ENCODE peak calls at places on chromosomes 6 and 20, in eight cellular contexts. K, O, W, X, Z, L, J and T are unnamed samples.

GRCh38 chr20:63044204-63044600 is 37.4 kb upstream of the BHLHE23 start:
- DNase-seq in J (no peak), L (no peak), W (no peak), K (no peak), X (no peak), O (no peak), Z (no peak), T (no peak)

GRCh38 chr20:47665221-47665991 is 119.9 kb downstream of the SULF2 start:
- DNase-seq in K (no peak), X (no peak), W (no peak), O (no peak), J (no peak), L (no peak), Z (peak), T (no peak)

GRCh38 chr6:26363882-26364825 is 844 bp upstream of the BTN3A2 start:
- DNase-seq in J (peak), O (no peak), L (no peak), Z (peak), K (no peak), W (no peak), X (no peak), T (no peak)

GRCh38 chr6:134630468-134631180 is 312.7 kb upstream of the SGK1 start:
- DNase-seq in Z (no peak), K (peak), O (no peak), W (no peak), L (no peak), X (peak), J (no peak), T (no peak)

GRCh38 chr6:80527552-80528052 is 421.1 kb downstream of the BCKDHB start:
- DNase-seq in O (no peak), J (no peak), L (no peak), X (no peak), K (no peak), Z (peak), W (no peak), T (no peak)

GRCh38 chr6:34146801-34147592 is 1.1 kb upstream of the GRM4 start:
- DNase-seq in W (no peak), K (no peak), Z (no peak), X (no peak), O (no peak), L (no peak), J (peak), T (no peak)

GRCh38 chr20:2799688-2800589 is 488 bp downstream of the CPXM1 start:
- DNase-seq in J (peak), Z (no peak), K (no peak), X (peak), O (no peak), L (no peak), W (no peak), T (peak)

GRCh38 chr6:71851214-71851613 is 35.1 kb upstream of the RIMS1 start:
- DNase-seq in W (no peak), O (no peak), Z (no peak), L (no peak), K (no peak), J (no peak), X (no peak), T (no peak)

GRCh38 chr20:63178445-63178818 is 37.5 kb downstream of the YTHDF1 start:
- DNase-seq in X (no peak), Z (no peak), L (no peak), K (no peak), O (no peak), W (no peak), J (no peak), T (no peak)

GRCh38 chr6:82072771-82073170 is 174.8 kb downstream of the IBTK start:
- DNase-seq in L (no peak), W (no peak), O (no peak), K (no peak), J (peak), X (no peak), Z (no peak), T (no peak)

GRCh38 chr6:87473419-87473903 is 687 bp downstream of the SLC35A1 start:
- DNase-seq in Z (peak), W (no peak), L (no peak), J (peak), K (peak), O (no peak), X (no peak), T (peak)

GRCh38 chr20:2338702-2339101 is 42.0 kb upstream of the TGM6 start:
- DNase-seq in L (no peak), J (no peak), K (no peak), Z (no peak), W (no peak), X (no peak), O (no peak), T (no peak)

GRCh38 chr20:15930324-15931305 is 642.6 kb downstream of the KIF16B start:
- DNase-seq in Z (peak), W (no peak), L (no peak), J (peak), O (no peak), X (no peak), K (peak), T (no peak)
- TF ChIP-seq CTCF in Z (peak), W (peak), L (no peak), J (peak), O (peak), X (no peak), K (no peak), T (peak)

DNA sequence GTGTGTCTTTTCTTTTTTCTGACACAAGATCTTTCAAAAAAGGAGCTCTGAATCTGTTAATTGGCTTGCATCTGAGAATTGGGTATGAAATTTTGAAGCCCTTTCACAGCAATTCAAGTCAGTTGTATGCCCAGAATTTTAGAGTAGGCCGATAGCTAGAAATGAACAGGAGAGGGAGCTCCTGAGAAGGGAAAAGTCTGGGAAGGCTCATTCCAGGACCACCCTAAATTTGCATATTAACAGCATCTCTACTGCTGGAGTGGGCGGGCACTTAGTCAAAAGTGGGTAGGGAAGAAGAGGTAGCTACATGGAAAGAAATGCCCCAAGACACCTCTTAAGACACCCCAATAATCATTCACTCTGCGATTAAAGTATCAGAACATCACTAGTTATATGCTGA is 928.3 kb downstream of the TBC1D32 start:
- DNase-seq in J (no peak), L (no peak), K (no peak), X (no peak), Z (no peak), W (no peak), O (no peak), T (no peak)
- TF ChIP-seq CTCF in J (peak), L (no peak), K (no peak), X (no peak), Z (no peak), W (no peak), O (no peak), T (no peak)

DNA sequence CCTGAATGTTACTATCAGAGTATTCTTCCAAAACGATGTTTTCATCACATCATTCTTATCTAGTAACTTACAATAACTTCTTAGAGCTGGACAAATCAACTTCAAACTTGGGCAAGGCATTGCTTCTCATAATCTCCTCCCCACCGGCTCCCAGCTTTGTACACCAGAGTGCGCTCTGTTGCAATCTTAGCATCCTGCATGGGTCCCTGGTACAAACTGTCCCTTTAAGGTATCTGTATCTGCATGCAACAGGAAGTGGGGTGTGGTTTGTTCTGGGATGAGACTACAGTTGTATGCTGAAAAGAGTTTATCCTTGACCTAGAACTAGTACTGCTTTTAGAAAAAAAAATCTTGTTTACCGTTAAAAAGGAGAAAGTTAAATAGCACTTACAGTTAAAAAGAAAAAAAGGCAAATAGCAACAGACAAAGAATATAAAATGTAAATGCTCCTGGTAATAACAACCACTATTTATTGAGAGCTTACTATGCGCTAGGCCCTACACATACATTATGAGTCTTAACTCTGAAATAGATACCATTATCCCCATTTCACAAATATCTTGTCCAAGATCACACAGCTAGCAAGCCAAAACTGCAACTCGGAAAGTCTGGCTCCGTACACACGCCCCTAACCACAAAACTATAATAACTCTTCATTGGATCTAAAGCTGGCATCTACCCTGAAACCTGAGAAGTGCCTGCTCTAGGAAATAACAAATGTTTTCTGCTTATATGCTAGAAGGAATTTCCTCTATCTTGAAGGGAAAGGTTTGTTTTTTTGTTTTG is 9.8 kb upstream of the HECA start:
- DNase-seq in Z (peak), X (peak), L (no peak), J (peak), W (peak), K (peak), O (peak), T (no peak)
- TF ChIP-seq CTCF in Z (peak), X (peak), L (no peak), J (peak), W (peak), K (no peak), O (peak), T (peak)

GRCh38 chr6:75526502-75527127 is 33.0 kb upstream of the FILIP1 start:
- DNase-seq in O (no peak), W (no peak), L (no peak), J (peak), K (peak), X (peak), Z (peak), T (no peak)
- TF ChIP-seq CTCF in O (peak), W (peak), L (no peak), J (peak), K (peak), X (peak), Z (peak), T (peak)

GRCh38 chr6:4133941-4134838 is 1.2 kb downstream of the ECI2 start:
- DNase-seq in L (no peak), J (peak), W (no peak), O (peak), Z (peak), K (peak), X (no peak), T (no peak)

GRCh38 chr6:4135665-4136353 is 434 bp upstream of the ECI2 start:
- DNase-seq in X (peak), Z (peak), J (peak), K (peak), L (peak), O (peak), W (peak), T (peak)

GRCh38 chr6:4139272-4139671 is 3.9 kb upstream of the ECI2 start:
- DNase-seq in O (no peak), L (no peak), X (no peak), W (no peak), J (peak), K (no peak), Z (no peak), T (no peak)

GRCh38 chr6:4136354-4136831 is 1.0 kb upstream of the ECI2 start:
- DNase-seq in X (no peak), J (no peak), Z (no peak), W (no peak), K (no peak), L (no peak), O (no peak), T (no peak)

DNA sequence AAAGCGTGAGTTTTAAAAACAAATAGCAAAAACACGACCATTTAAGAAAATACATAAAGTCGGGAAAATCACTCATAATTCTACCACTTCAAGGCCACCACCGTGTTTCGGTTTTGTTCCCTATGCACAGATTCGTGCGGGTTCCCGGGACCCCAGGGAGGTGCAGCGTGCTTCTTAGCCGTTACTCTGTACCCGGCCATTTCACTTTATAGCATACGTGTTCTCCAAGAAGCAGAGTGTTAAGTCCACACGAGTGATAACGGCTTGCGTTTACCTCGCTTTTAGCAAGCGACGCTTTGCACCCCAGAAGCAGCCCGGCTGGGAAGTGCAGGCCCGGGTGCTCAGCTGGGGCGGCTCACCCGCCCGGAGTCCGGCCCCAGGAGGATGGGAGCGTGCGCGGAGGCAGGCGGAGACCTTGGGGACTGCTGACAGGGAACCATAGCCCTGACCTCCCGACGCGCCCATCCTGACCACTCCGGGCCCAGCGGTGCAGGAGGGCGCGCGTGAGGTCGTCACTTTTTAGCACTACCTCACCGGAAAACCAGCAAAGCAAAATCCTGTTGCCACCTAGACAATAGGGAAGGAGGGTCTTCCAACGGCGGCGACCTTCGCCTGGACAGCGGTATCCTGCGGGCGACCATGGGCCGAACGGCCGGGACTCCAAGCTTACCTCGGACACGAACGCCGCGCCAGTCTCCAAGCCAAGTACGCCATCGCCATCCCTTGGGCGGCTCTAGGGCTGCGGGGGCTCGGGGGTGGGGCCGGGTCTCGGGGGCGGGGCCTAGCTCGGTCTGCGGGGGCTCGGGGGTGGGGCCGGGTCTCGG is at the start of gene ECI2:
- DNase-seq in X (peak), W (peak), Z (peak), L (peak), K (no peak), O (peak), J (no peak), T (peak)
- TF ChIP-seq CTCF in X (no peak), W (no peak), Z (no peak), L (no peak), K (no peak), O (no peak), J (no peak), T (no peak)

DNA sequence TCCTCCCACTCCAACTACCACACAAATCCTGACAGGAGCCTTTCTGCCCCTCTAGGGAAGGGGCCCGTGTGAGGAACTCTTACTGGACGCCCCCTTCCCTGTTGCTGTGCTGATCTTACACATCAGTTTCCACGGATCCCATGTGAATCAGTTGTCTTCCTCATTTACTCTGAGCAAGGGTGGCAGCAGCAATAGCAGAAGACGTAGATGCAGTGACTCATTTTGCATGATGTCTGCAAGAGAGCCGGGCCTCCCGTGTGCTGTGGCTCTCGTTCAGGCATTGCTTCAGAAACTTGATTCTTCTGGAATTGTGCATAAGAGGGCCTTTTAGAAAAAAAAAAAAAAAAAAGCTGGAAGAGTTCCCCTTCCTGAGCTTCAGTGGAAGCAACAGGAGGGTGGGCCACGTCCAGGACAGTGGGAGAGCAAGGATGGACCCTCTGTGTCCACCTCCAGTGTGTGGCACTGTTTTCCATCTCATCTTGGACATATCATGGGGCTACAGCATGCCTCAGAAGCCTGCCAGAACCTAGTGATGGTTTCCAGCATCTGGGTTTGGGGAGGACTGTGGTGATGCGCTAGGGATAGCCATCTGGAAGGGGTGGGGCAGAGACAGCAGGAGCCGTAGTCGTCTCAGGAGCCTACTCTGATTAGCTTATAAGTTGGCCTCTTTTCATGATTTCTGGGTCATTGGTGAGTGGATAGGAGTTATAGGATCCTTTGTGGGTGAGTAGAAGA is 62.1 kb downstream of the FOXO3 start:
- DNase-seq in O (peak), W (no peak), L (no peak), J (peak), X (peak), Z (peak), K (no peak), T (no peak)
- TF ChIP-seq CTCF in O (no peak), W (no peak), L (no peak), J (peak), X (no peak), Z (no peak), K (no peak), T (no peak)

DNA sequence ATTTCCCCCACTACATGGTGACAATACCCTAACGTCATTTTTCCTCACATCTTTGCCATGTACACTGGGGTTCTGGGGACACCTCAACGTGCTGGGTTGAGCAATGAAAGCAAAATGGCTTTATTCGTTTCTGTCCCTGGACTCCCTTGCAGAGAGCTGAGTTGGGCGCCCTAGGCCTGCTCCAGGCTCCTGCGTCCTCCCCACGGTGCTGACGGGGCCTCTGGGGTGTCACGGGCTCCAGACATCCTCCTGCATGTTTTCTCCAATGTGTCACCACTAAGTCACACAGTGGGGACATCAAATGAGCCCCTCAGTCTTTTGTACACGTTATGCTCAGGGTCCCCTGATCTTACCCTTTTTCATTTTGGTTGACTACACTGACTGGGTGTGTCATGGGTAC is 99.8 kb downstream of the TTLL2 start:
- DNase-seq in W (no peak), J (no peak), Z (no peak), O (no peak), L (no peak), X (no peak), K (no peak), T (no peak)
- TF ChIP-seq CTCF in W (no peak), J (no peak), Z (no peak), O (no peak), L (no peak), X (no peak), K (no peak), T (no peak)

GRCh38 chr6:132961610-132962009 is 147.2 kb downstream of the RPS12 start:
- DNase-seq in Z (no peak), W (no peak), J (no peak), O (no peak), X (no peak), L (no peak), K (no peak), T (no peak)
- TF ChIP-seq CTCF in Z (no peak), W (peak), J (peak), O (no peak), X (peak), L (no peak), K (no peak), T (no peak)

GRCh38 chr6:3068329-3069223 is at the start of gene RIPK1:
- DNase-seq in L (peak), X (peak), O (peak), J (peak), K (peak), Z (peak), W (peak), T (peak)
- TF ChIP-seq CTCF in L (no peak), X (peak), O (peak), J (peak), K (no peak), Z (peak), W (peak), T (peak)

GRCh38 chr6:109024784-109025183 is 69.9 kb downstream of the SESN1 start:
- DNase-seq in J (peak), O (peak), K (no peak), L (no peak), W (no peak), Z (no peak), X (no peak), T (no peak)
- TF ChIP-seq CTCF in J (peak), O (no peak), K (no peak), L (no peak), W (no peak), Z (no peak), X (no peak), T (no peak)